ENCODE peak calls at places on chromosomes 12 and 14, in seven cellular contexts. A is GM12878, Q is body of pancreas, V is K562, Y is right lobe of liver, S is stomach, P is tibial nerve. J is an unnamed sample.
A peak's percentile ranks its signal among the peaks of the same experiment; 100 is the strongest.

GRCh38 chr12:76790564-76791552 is 26.9 kb downstream of the ZDHHC17 start:
- DNase-seq in A (no peak), Q (no peak), V (peak; percentile 41), Y (no peak), S (no peak), P (no peak), J (no peak)

GRCh38 chr14:105384605-105385321 is 13.6 kb upstream of the TEX22 start:
- DNase-seq in A (no peak), Q (no peak), V (no peak), Y (peak; percentile 39), S (no peak), P (no peak), J (peak; percentile 40)

GRCh38 chr12:67449591-67450052 is 180.5 kb downstream of the CAND1 start:
- DNase-seq in A (peak; percentile 82), Q (no peak), V (no peak), Y (no peak), S (no peak), P (no peak), J (no peak)

GRCh38 chr12:103852498-103852992 is 11.5 kb upstream of the NT5DC3 start:
- DNase-seq in A (no peak), Q (peak; percentile 52), V (no peak), Y (no peak), S (no peak), P (no peak), J (no peak)

GRCh38 chr14:65392296-65392695 is 20.2 kb upstream of the FUT8 start:
- DNase-seq in A (no peak), Q (no peak), V (no peak), Y (no peak), S (no peak), P (no peak), J (no peak)

GRCh38 chr12:91662021-91662420 is 479.4 kb upstream of the DCN start:
- DNase-seq in A (no peak), Q (no peak), V (no peak), Y (no peak), S (no peak), P (no peak), J (no peak)

GRCh38 chr14:98956181-98956580 is 315.8 kb downstream of the BCL11B start:
- DNase-seq in A (no peak), Q (no peak), V (no peak), Y (no peak), S (no peak), P (no peak), J (no peak)

GRCh38 chr14:72652179-72652578 is 241.7 kb downstream of the DPF3 start:
- DNase-seq in A (no peak), Q (no peak), V (no peak), Y (no peak), S (no peak), P (no peak), J (no peak)

GRCh38 chr14:91337699-91338335 is 79.8 kb downstream of the CCDC88C start:
- DNase-seq in A (no peak), Q (no peak), V (no peak), Y (no peak), S (no peak), P (no peak), J (no peak)

GRCh38 chr12:11765817-11766794 is 116.6 kb downstream of the ETV6 start:
- DNase-seq in A (peak; percentile 92), Q (peak; percentile 42), V (no peak), Y (no peak), S (no peak), P (no peak), J (peak; percentile 44)

GRCh38 chr14:23483216-23483854 is 13.8 kb downstream of the NGDN start:
- DNase-seq in A (no peak), Q (no peak), V (peak; percentile 47), Y (no peak), S (no peak), P (no peak), J (no peak)

GRCh38 chr14:99136401-99136800 is 135.6 kb downstream of the BCL11B start:
- DNase-seq in A (no peak), Q (no peak), V (no peak), Y (no peak), S (peak; percentile 3), P (no peak), J (no peak)

GRCh38 chr12:87290505-87290904 is 738.7 kb downstream of the C12orf50 start:
- DNase-seq in A (no peak), Q (no peak), V (no peak), Y (no peak), S (no peak), P (no peak), J (no peak)

GRCh38 chr14:105426416-105427130 is 6.9 kb downstream of the MTA1 start:
- DNase-seq in A (no peak), Q (no peak), V (no peak), Y (no peak), S (no peak), P (no peak), J (peak; percentile 20)

GRCh38 chr14:77615231-77616132 is 955 bp downstream of the SPTLC2 start:
- DNase-seq in A (no peak), Q (peak; percentile 7), V (no peak), Y (no peak), S (no peak), P (no peak), J (no peak)

GRCh38 chr12:123471374-123472068 is 13.6 kb downstream of the SNRNP35 start:
- DNase-seq in A (no peak), Q (no peak), V (no peak), Y (peak; percentile 17), S (no peak), P (no peak), J (peak; percentile 82)

DNA sequence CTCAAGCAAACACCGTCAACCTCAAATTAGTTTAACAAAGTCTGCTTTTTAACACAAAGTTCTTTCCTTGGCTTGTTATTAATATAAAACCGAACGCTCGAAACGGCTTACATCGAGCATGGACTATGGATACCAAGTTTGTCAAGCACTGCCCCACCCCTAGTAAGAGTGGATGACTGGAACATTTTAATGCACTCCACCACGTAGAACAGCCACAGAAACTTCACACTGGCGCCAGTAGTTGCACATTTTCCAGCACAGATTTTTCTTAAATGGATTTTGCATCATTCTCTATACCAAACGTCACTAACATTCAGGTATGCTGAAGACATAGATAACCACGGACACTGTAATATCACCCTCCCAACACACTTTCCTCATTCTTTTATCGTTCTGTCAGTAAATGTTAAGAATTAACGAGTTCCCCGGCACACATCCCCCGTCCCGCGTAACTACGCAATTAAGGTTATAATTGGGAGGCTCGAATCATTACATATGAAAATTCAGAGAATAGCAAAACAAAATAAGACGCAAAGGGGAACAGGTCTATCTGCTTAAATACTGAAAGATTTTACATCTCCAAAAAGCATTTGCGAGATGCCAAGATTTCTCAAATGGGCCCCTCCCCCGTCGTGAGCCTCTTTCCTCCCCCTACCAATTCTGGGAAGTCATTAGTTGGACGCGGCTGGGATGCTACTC is 990 bp downstream of the FERMT2 start:
- DNase-seq in A (no peak), Q (peak; percentile 20), V (no peak), Y (no peak), S (no peak), P (peak; percentile 38), J (peak; percentile 28)
- TF ChIP-seq POLR2A in A (no peak), Q (no peak), V (no peak), Y (peak; percentile 53), S (no peak), P (peak; percentile 15), J (no peak)

GRCh38 chr12:109258201-109258600 is 50.9 kb downstream of the FOXN4 start:
- DNase-seq in A (no peak), Q (no peak), V (no peak), Y (no peak), S (no peak), P (no peak), J (no peak)
- H3K36me3 ChIP-seq in A (no peaks in the 10 kb centered on the region), Q (no peaks in the 10 kb centered on the region), V (no peaks in the 10 kb centered on the region), Y (peaks cover 26% of the 10 kb centered on the region), S (peaks cover 100% of the 10 kb centered on the region), P (no peaks in the 10 kb centered on the region), J (peaks cover 35% of the 10 kb centered on the region)

GRCh38 chr14:55306938-55307589 is 35.8 kb downstream of the FBXO34 start:
- DNase-seq in A (no peak), Q (no peak), V (no peak), Y (no peak), S (no peak), P (no peak), J (no peak)
- H3K27ac ChIP-seq in A (no peak overlapping the region), Q (no peak overlapping the region), V (no peak overlapping the region), Y (no peak overlapping the region), S (peak overlapping the region; percentile 65), P (no peak overlapping the region), J (peak overlapping the region; percentile 25)

GRCh38 chr14:35851823-35852222 is 25.7 kb downstream of the BRMS1L start:
- DNase-seq in A (no peak), Q (no peak), V (no peak), Y (no peak), S (no peak), P (no peak), J (no peak)

GRCh38 chr14:35844494-35844893 is 18.4 kb downstream of the BRMS1L start:
- DNase-seq in A (no peak), Q (no peak), V (no peak), Y (no peak), S (no peak), P (no peak), J (no peak)

GRCh38 chr14:35849122-35849521 is 23.0 kb downstream of the BRMS1L start:
- DNase-seq in A (no peak), Q (no peak), V (no peak), Y (no peak), S (no peak), P (no peak), J (no peak)

GRCh38 chr14:35853225-35853624 is 27.1 kb downstream of the BRMS1L start:
- DNase-seq in A (no peak), Q (no peak), V (no peak), Y (no peak), S (no peak), P (no peak), J (no peak)

DNA sequence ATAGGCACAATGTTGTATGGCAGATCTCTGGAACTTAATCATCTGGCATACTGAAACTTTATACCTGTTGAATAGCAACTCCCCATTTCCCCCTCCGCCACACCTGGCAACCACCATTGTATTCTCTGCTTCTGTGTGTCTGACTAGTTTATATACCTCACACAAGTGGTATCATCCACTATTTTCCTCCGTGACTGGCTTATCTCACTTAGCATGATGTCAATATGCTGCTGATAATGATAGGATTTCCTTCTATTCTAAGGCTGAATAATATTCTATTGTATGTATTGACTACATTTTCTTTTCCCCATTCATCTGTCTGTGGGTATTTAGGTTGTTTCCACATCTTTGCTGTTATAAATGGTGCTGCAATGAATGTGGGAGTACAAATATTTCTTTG is 21.5 kb downstream of the BRMS1L start:
- DNase-seq in A (no peak), Q (no peak), V (no peak), Y (no peak), S (no peak), P (no peak), J (no peak)
- TF ChIP-seq POLR2A in A (no peak), Q (no peak), V (no peak), Y (no peak), S (no peak), P (no peak), J (no peak)

DNA sequence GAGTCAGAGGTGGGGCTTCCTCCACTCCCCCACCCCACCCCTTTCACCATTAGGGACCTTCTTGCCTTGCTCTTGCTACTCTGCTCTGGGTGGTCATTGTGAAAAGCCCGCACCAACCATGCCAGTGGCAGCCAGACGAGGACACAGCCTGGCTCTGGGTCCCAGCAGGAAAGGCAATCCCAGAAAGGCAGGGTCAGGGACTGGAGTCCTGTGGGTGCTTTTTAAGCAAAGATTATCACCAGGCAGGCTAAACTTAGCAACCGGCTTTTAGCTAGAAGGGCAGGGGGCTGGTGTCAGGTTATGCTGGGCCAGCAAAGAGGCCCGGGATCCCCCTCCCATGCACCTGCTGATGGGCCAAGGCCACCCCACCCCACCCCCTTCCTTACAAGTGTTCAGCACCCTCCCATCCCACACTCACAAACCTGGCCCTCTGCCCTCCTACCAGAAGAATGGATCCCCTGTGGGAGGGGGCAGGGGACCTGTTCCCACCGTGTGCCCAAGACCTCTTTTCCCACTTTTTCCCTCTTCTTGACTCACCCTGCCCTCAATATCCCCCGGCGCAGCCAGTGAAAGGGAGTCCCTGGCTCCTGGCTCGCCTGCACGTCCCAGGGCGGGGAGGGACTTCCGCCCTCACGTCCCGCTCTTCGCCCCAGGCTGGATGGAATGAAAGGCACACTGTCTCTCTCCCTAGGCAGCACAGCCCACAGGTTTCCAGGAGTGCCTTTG is 1.2 kb upstream of the GAPDH start:
- DNase-seq in A (no peak), Q (peak; percentile 61), V (peak; percentile 25), Y (peak; percentile 82), S (peak; percentile 65), P (peak; percentile 51), J (peak; percentile 83)
- H3K36me3 ChIP-seq in A (peaks cover 48% of the 10 kb centered on the region), Q (no peaks in the 10 kb centered on the region), V (peaks cover 75% of the 10 kb centered on the region), Y (peaks cover 16% of the 10 kb centered on the region), S (peaks cover 63% of the 10 kb centered on the region), P (no peaks in the 10 kb centered on the region), J (peaks cover 22% of the 10 kb centered on the region)

J was measured in heart left ventricle.